ENCODE peak calls at places on chromosome X, in eight cellular contexts. P, G, U, Q, D, X, S and W are unnamed samples.

GRCh38 chrX:46461653-46462191 is 83.5 kb downstream of the ZNF674 start:
- DNase-seq in G (no peak), D (no peak), P (no peak), Q (no peak), X (no peak), S (no peak), U (no peak), W (no peak)

GRCh38 chrX:138034136-138034535 is 468.2 kb downstream of the ZIC3 start:
- DNase-seq in X (no peak), G (no peak), S (peak), Q (no peak), D (no peak), P (no peak), U (no peak), W (no peak)

GRCh38 chrX:22629105-22629725 is 356.5 kb downstream of the CBLL2 start:
- DNase-seq in X (no peak), Q (no peak), G (no peak), S (no peak), P (no peak), U (peak), D (no peak), W (no peak)

GRCh38 chrX:31580227-31580626 is 508.4 kb upstream of the FTHL17 start:
- DNase-seq in D (no peak), P (no peak), S (no peak), G (no peak), U (peak), X (no peak), Q (no peak), W (no peak)

GRCh38 chrX:29617276-29617675 is 598.1 kb upstream of the MAGEB2 start:
- DNase-seq in P (no peak), G (peak), X (no peak), D (no peak), Q (no peak), S (no peak), U (peak), W (no peak)

GRCh38 chrX:67749536-67749935 is 205.7 kb downstream of the AR start:
- DNase-seq in S (no peak), X (no peak), Q (no peak), U (no peak), P (no peak), G (no peak), D (no peak), W (no peak)

GRCh38 chrX:107483976-107484726 is 34.7 kb downstream of the FRMPD3 start:
- DNase-seq in Q (no peak), P (no peak), D (no peak), S (peak), G (peak), X (peak), U (peak), W (no peak)

GRCh38 chrX:152735101-152735500 is 1.5 kb downstream of the MAGEA12 start:
- DNase-seq in U (no peak), Q (no peak), X (no peak), P (no peak), D (no peak), G (no peak), S (no peak), W (no peak)

GRCh38 chrX:7972586-7972985 is 45.4 kb upstream of the PNPLA4 start:
- DNase-seq in U (no peak), G (no peak), Q (no peak), S (no peak), X (no peak), P (no peak), D (no peak), W (no peak)

GRCh38 chrX:101208152-101208905 is 11.3 kb upstream of the DRP2 start:
- DNase-seq in D (no peak), S (no peak), U (no peak), P (no peak), X (no peak), Q (no peak), G (peak), W (no peak)

GRCh38 chrX:71367396-71367795 is 1.2 kb downstream of the TAF1 start:
- DNase-seq in D (no peak), S (no peak), G (no peak), Q (no peak), P (no peak), X (no peak), U (no peak), W (no peak)

GRCh38 chrX:9318213-9318612 is 146.6 kb upstream of the TBL1X start:
- DNase-seq in G (no peak), S (no peak), P (no peak), X (no peak), U (no peak), Q (no peak), D (no peak), W (no peak)

GRCh38 chrX:103927030-103927429 is 35.4 kb upstream of the TMSB15B start:
- DNase-seq in U (no peak), S (no peak), D (no peak), G (no peak), Q (no peak), X (no peak), P (no peak), W (no peak)

GRCh38 chrX:118553042-118553714 is 57.6 kb downstream of the DOCK11 start:
- DNase-seq in G (no peak), P (no peak), S (no peak), U (no peak), X (no peak), Q (no peak), D (no peak), W (no peak)

GRCh38 chrX:96407501-96407900 is 277.1 kb upstream of the DIAPH2 start:
- DNase-seq in X (no peak), Q (no peak), G (no peak), U (peak), S (no peak), P (no peak), D (no peak), W (peak)

GRCh38 chrX:41922694-41923171 is 621 bp downstream of the CASK start:
- DNase-seq in D (no peak), Q (peak), S (peak), G (peak), X (peak), U (peak), P (no peak), W (peak)

GRCh38 chrX:35374116-35374515 is 424.0 kb upstream of the MAGEB16 start:
- DNase-seq in S (no peak), D (no peak), P (no peak), X (no peak), Q (no peak), U (no peak), G (no peak), W (no peak)

GRCh38 chrX:47574609-47575325 is 7.5 kb upstream of the TIMP1 start:
- DNase-seq in D (no peak), U (no peak), S (no peak), Q (no peak), P (no peak), X (no peak), G (no peak), W (no peak)

GRCh38 chrX:42988700-42989099 is 210.7 kb upstream of the PPP1R2C start:
- DNase-seq in D (no peak), U (no peak), P (no peak), G (no peak), S (no peak), X (no peak), Q (no peak), W (no peak)

GRCh38 chrX:16970977-16971376 is 24.5 kb downstream of the REPS2 start:
- DNase-seq in P (no peak), X (no peak), D (no peak), G (no peak), S (no peak), Q (no peak), U (peak), W (no peak)

GRCh38 chrX:155767101-155767878 is 113.9 kb upstream of the VAMP7 start:
- DNase-seq in U (peak), P (no peak), S (peak), G (peak), D (no peak), Q (peak), X (peak), W (peak)

GRCh38 chrX:123432362-123433150 is 248.5 kb downstream of the GRIA3 start:
- DNase-seq in G (no peak), S (no peak), Q (no peak), U (peak), D (no peak), X (no peak), P (no peak), W (peak)

GRCh38 chrX:47854474-47854873 is 17.8 kb downstream of the ZNF81 start:
- DNase-seq in G (peak), U (peak), D (no peak), X (peak), Q (peak), P (peak), S (no peak), W (peak)

GRCh38 chrX:110163488-110163887 is 154.4 kb downstream of the AMMECR1 start:
- DNase-seq in X (no peak), G (peak), P (no peak), Q (no peak), D (no peak), S (no peak), U (no peak), W (no peak)

GRCh38 chrX:14554132-14554715 is 24.9 kb downstream of the GLRA2 start:
- DNase-seq in S (no peak), X (no peak), G (peak), P (no peak), D (no peak), U (no peak), Q (no peak), W (peak)

GRCh38 chrX:124895947-124896346 is 423.7 kb upstream of the TEX13C start:
- DNase-seq in S (no peak), P (no peak), G (no peak), Q (no peak), X (no peak), U (no peak), D (no peak), W (no peak)

GRCh38 chrX:71184803-71185495 is 38.1 kb upstream of the GJB1 start:
- DNase-seq in S (no peak), U (no peak), Q (no peak), D (no peak), G (peak), P (no peak), X (no peak), W (peak)

GRCh38 chrX:73563740-73564073 is 710 bp downstream of the CHIC1 start:
- DNase-seq in G (peak), Q (no peak), U (peak), D (no peak), S (no peak), P (no peak), X (no peak), W (no peak)
- H3K27ac ChIP-seq in G (peak), Q (peak), U (peak), D (peak), S (peak), P (peak), X (no peak), W (peak)

GRCh38 chrX:39757971-39758370 is 339.8 kb downstream of the BCOR start:
- DNase-seq in D (no peak), P (no peak), U (peak), Q (no peak), S (no peak), G (no peak), X (no peak), W (no peak)

GRCh38 chrX:39753296-39753996 is 344.3 kb downstream of the BCOR start:
- DNase-seq in G (no peak), X (no peak), Q (no peak), S (peak), U (peak), D (no peak), P (no peak), W (peak)

GRCh38 chrX:39756086-39756883 is 341.5 kb downstream of the BCOR start:
- DNase-seq in U (no peak), S (no peak), P (no peak), D (no peak), Q (no peak), X (no peak), G (peak), W (peak)

GRCh38 chrX:39752820-39753219 is 344.9 kb downstream of the BCOR start:
- DNase-seq in Q (no peak), X (no peak), P (no peak), G (peak), S (no peak), D (no peak), U (no peak), W (peak)

GRCh38 chrX:39755152-39756032 is 342.4 kb downstream of the BCOR start:
- DNase-seq in P (no peak), D (no peak), U (peak), S (peak), X (no peak), G (peak), Q (peak), W (peak)
- H3K27ac ChIP-seq in P (no peak), D (peak), U (no peak), S (peak), X (peak), G (peak), Q (peak), W (peak)

DNA sequence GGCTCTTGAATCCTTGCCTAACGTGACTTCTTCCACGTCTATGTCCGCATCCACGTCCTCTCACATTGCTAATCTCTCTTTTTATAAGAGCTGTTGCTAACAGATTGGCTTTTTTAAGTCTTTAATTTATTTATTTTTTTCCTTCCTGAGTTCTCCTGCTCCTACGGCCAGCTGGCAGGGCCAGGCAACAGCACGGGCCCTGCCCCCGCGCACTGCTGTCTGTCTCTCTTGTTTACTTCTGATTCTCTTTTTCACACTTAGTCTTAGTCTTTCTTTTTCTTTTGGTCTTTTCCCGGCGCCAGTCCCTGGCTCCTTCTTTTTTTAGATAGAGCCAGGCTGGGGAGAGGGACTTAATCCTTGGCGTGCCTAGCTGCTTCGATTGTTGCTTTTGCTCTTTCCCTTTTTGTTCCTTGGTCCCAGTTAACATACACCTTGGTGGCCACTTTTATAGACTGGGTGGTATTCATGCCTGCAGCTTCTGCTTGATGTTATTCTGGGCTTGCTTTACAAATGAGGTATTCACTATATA is 53.2 kb upstream of the RBMX start:
- DNase-seq in U (no peak), X (peak), G (no peak), D (no peak), P (no peak), S (no peak), Q (no peak), W (peak)
- H3K27ac ChIP-seq in U (no peak), X (peak), G (no peak), D (peak), P (no peak), S (no peak), Q (peak), W (peak)

GRCh38 chrX:2404816-2405215 is 96.0 kb downstream of the DHRSX start:
- DNase-seq in X (no peak), D (no peak), P (no peak), U (no peak), S (no peak), G (no peak), Q (no peak), W (no peak)

GRCh38 chrX:2408856-2409255 is 91.9 kb downstream of the DHRSX start:
- DNase-seq in P (no peak), G (no peak), S (no peak), U (no peak), D (no peak), X (no peak), Q (no peak), W (no peak)

GRCh38 chrX:2409796-2410195 is 91.0 kb downstream of the DHRSX start:
- DNase-seq in X (no peak), G (no peak), S (no peak), Q (no peak), D (no peak), P (no peak), U (no peak), W (no peak)

GRCh38 chrX:2410279-2411020 is 90.3 kb downstream of the DHRSX start:
- DNase-seq in P (no peak), D (no peak), Q (no peak), U (peak), G (no peak), S (no peak), X (no peak), W (no peak)

DNA sequence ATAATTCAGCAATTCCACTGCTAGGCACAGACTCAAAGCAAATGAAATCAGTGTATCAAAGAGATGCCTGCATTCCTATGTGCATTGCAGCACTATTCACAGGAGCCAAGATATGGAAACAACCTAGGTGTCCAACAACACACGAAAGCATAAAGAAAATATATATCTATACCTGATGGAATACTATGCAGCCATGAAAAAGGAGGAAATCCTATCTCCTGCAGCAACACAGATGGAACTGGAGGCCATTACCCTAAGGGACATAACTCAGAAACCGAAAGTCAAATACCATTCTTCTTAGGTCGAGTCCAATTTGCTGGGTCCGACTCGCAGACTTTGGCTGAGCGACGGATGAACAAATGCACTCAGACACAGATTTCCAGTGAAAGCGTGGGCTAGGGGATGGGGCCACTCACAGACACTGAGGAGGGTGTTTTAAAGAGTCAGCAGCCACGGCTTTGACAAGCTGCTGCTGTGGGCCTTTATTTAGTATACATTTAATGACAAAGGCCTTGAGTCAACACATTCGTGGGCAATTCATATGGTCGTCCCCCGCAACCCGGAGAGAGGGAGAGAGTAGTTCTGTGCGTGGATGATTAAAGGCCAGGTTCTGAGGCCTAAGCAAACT is 93.8 kb downstream of the DHRSX start:
- DNase-seq in G (no peak), U (no peak), Q (no peak), P (no peak), X (no peak), D (no peak), S (no peak), W (no peak)
- H3K27ac ChIP-seq in G (no peak), U (no peak), Q (no peak), P (no peak), X (no peak), D (no peak), S (no peak), W (no peak)

GRCh38 chrX:10636337-10636736 is 16.0 kb upstream of the MID1 start:
- DNase-seq in U (peak), X (peak), S (peak), Q (no peak), G (peak), D (no peak), P (no peak), W (peak)
- H3K27ac ChIP-seq in U (peak), X (no peak), S (no peak), Q (no peak), G (no peak), D (no peak), P (no peak), W (no peak)

GRCh38 chrX:12319012-12319519 is 180.8 kb downstream of the FRMPD4 start:
- DNase-seq in Q (no peak), P (no peak), G (no peak), U (no peak), D (no peak), X (no peak), S (no peak), W (no peak)

GRCh38 chrX:12309733-12310054 is 171.4 kb downstream of the FRMPD4 start:
- DNase-seq in D (no peak), G (no peak), Q (no peak), P (no peak), U (no peak), S (no peak), X (no peak), W (no peak)

GRCh38 chrX:12319955-12320354 is 181.7 kb downstream of the FRMPD4 start:
- DNase-seq in D (no peak), X (no peak), Q (no peak), U (no peak), G (no peak), S (no peak), P (no peak), W (no peak)

GRCh38 chrX:12315526-12315925 is 177.3 kb downstream of the FRMPD4 start:
- DNase-seq in S (no peak), U (no peak), D (no peak), X (no peak), G (no peak), P (no peak), Q (no peak), W (no peak)
- H3K27ac ChIP-seq in S (no peak), U (no peak), D (no peak), X (no peak), G (no peak), P (no peak), Q (no peak), W (no peak)